ENCODE peak calls at places on chromosomes 5 and 9, in seven cellular contexts. A, E, S, Q, M, C and B are unnamed samples.

GRCh38 chr5:137728048-137728447 is 7.8 kb downstream of the KLHL3 start:
- DNase-seq in A (no peak), E (no peak), S (no peak), Q (no peak), M (no peak), C (no peak), B (no peak)

GRCh38 chr9:109001275-109001676 is 12.0 kb downstream of the CTNNAL1 start:
- DNase-seq in A (peak), E (peak), S (no peak), Q (no peak), M (no peak), C (no peak), B (no peak)

GRCh38 chr5:179288809-179289185 is 56.5 kb downstream of the ADAMTS2 start:
- DNase-seq in A (no peak), E (no peak), S (no peak), Q (no peak), M (no peak), C (no peak), B (no peak)

GRCh38 chr5:148840531-148840930 is 14.1 kb downstream of the ADRB2 start:
- DNase-seq in A (no peak), E (no peak), S (no peak), Q (no peak), M (no peak), C (no peak), B (no peak)

GRCh38 chr5:82058710-82059109 is 86.9 kb downstream of the ATG10 start:
- DNase-seq in A (no peak), E (no peak), S (no peak), Q (no peak), M (no peak), C (no peak), B (no peak)

GRCh38 chr9:109162652-109163051 is 4.4 kb downstream of the FRRS1L start:
- DNase-seq in A (no peak), E (no peak), S (no peak), Q (no peak), M (no peak), C (no peak), B (no peak)

GRCh38 chr9:89428901-89429890 is 68.7 kb downstream of the SEMA4D start:
- DNase-seq in A (no peak), E (no peak), S (no peak), Q (peak), M (peak), C (no peak), B (peak)

GRCh38 chr9:129458663-129459549 is 162.0 kb downstream of the C9orf50 start:
- DNase-seq in A (no peak), E (no peak), S (peak), Q (no peak), M (no peak), C (no peak), B (no peak)

GRCh38 chr9:132249690-132250089 is 87.8 kb downstream of the NTNG2 start:
- DNase-seq in A (no peak), E (no peak), S (no peak), Q (no peak), M (no peak), C (no peak), B (no peak)

GRCh38 chr5:141077826-141078225 is 16.6 kb upstream of the PCDHB2 start:
- DNase-seq in A (no peak), E (no peak), S (no peak), Q (no peak), M (no peak), C (no peak), B (no peak)

GRCh38 chr9:7967093-7967827 is 167.7 kb upstream of the DMAC1 start:
- DNase-seq in A (no peak), E (no peak), S (no peak), Q (no peak), M (no peak), C (no peak), B (no peak)

GRCh38 chr9:15220658-15221310 is 86.2 kb downstream of the TTC39B start:
- DNase-seq in A (no peak), E (no peak), S (no peak), Q (no peak), M (no peak), C (no peak), B (no peak)

GRCh38 chr9:109950710-109951443 is 170.9 kb downstream of the PALM2AKAP2 start:
- DNase-seq in A (peak), E (no peak), S (no peak), Q (no peak), M (no peak), C (no peak), B (no peak)

GRCh38 chr5:11377896-11378295 is 526.4 kb downstream of the CTNND2 start:
- DNase-seq in A (no peak), E (no peak), S (no peak), Q (no peak), M (no peak), C (no peak), B (no peak)

GRCh38 chr9:86485359-86485758 is 131.1 kb upstream of the TUT7 start:
- DNase-seq in A (no peak), E (no peak), S (no peak), Q (no peak), M (no peak), C (no peak), B (no peak)

GRCh38 chr9:94805585-94805984 is 79.1 kb downstream of the AOPEP start:
- DNase-seq in A (no peak), E (peak), S (peak), Q (no peak), M (no peak), C (peak), B (no peak)

GRCh38 chr5:81245871-81246235 is 12.7 kb downstream of the CKMT2 start:
- DNase-seq in A (no peak), E (no peak), S (no peak), Q (no peak), M (no peak), C (no peak), B (no peak)

GRCh38 chr5:1089621-1090040 is 22.2 kb downstream of the SLC12A7 start:
- DNase-seq in A (no peak), E (no peak), S (no peak), Q (no peak), M (no peak), C (no peak), B (no peak)

GRCh38 chr9:99889120-99889519 is 17.3 kb upstream of the STX17 start:
- DNase-seq in A (no peak), E (no peak), S (no peak), Q (no peak), M (no peak), C (no peak), B (no peak)

GRCh38 chr5:149310947-149311675 is 34.2 kb upstream of the GRPEL2 start:
- DNase-seq in A (no peak), E (no peak), S (no peak), Q (no peak), M (no peak), C (no peak), B (no peak)

GRCh38 chr9:128180447-128180846 is 10.9 kb downstream of the CIZ1 start:
- DNase-seq in A (no peak), E (no peak), S (no peak), Q (no peak), M (no peak), C (no peak), B (no peak)

GRCh38 chr9:136539427-136540412 is 6.1 kb downstream of the NOTCH1 start:
- DNase-seq in A (no peak), E (peak), S (no peak), Q (no peak), M (peak), C (peak), B (peak)

GRCh38 chr9:93776873-93777272 is 178.3 kb downstream of the BARX1 start:
- DNase-seq in A (no peak), E (no peak), S (no peak), Q (no peak), M (no peak), C (no peak), B (no peak)

GRCh38 chr9:120867676-120868338 is 9.2 kb downstream of the PHF19 start:
- DNase-seq in A (no peak), E (no peak), S (no peak), Q (no peak), M (no peak), C (no peak), B (no peak)
- TF ChIP-seq JUND in A (no peak), E (no peak), S (no peak), Q (no peak), M (no peak), C (no peak), B (no peak)

GRCh38 chr5:111948517-111948916 is 191.5 kb upstream of the NREP start:
- DNase-seq in A (no peak), E (peak), S (no peak), Q (no peak), M (no peak), C (no peak), B (no peak)
- TF ChIP-seq JUND in A (no peak), E (no peak), S (peak), Q (no peak), M (no peak), C (no peak), B (no peak)

GRCh38 chr9:103410059-103410458 is 414.9 kb downstream of the CYLC2 start:
- DNase-seq in A (no peak), E (no peak), S (no peak), Q (no peak), M (no peak), C (no peak), B (no peak)
- TF ChIP-seq JUND in A (no peak), E (no peak), S (no peak), Q (no peak), M (no peak), C (no peak), B (no peak)

GRCh38 chr9:76571288-76572204 is 112.6 kb downstream of the GCNT1 start:
- DNase-seq in A (no peak), E (no peak), S (no peak), Q (no peak), M (no peak), C (peak), B (no peak)
- TF ChIP-seq JUND in A (no peak), E (no peak), S (no peak), Q (no peak), M (no peak), C (no peak), B (no peak)